ENCODE peak calls at places on chromosomes 7 and 10, in four cellular contexts. C is stimulated activated naive CD8-positive, alpha-beta T cell treated with anti-CD3 and anti-CD28 coated beads, Interleukin-15, Interleukin-2, amounts not matched to agents 100 U/mL and 50 U/mL, for 24 hours; A is posterior vena cava; F is head of caudate nucleus. M is an unnamed sample.

GRCh38 chr10:101158101-101159058 is 27.3 kb downstream of the TLX1 start:
- DNase-seq in C (no peak), A (no peak), F (no peak), M (no peak)

GRCh38 chr7:134789967-134790685 is 10.7 kb downstream of the CALD1 start:
- DNase-seq in A (no peak), C (no peak), F (no peak), M (no peak)

GRCh38 chr10:74022941-74023629 is 25.2 kb downstream of the VCL start:
- DNase-seq in A (no peak), F (no peak), C (no peak), M (no peak)

GRCh38 chr7:36777062-36777461 is 52.8 kb upstream of the AOAH start:
- DNase-seq in A (no peak), C (no peak), F (no peak), M (no peak)

GRCh38 chr10:12503311-12503710 is 154.0 kb downstream of the CAMK1D start:
- DNase-seq in F (no peak), A (peak), C (no peak), M (no peak)

GRCh38 chr7:55240418-55241142 is 124.6 kb upstream of the LANCL2 start:
- DNase-seq in C (no peak), A (no peak), F (no peak), M (no peak)

GRCh38 chr7:7869036-7869435 is 99.6 kb upstream of the GLCCI1 start:
- DNase-seq in C (no peak), F (no peak), A (no peak), M (no peak)

GRCh38 chr10:123741146-123741545 is 75.0 kb downstream of the GPR26 start:
- DNase-seq in F (no peak), A (no peak), C (no peak), M (no peak)

GRCh38 chr7:136533732-136534131 is 334.7 kb upstream of the CHRM2 start:
- DNase-seq in C (no peak), A (no peak), F (no peak), M (no peak)

GRCh38 chr7:122166708-122167107 is 22.7 kb upstream of the AASS start:
- DNase-seq in A (no peak), C (no peak), F (no peak), M (no peak)

GRCh38 chr10:102841827-102842345 is 4.7 kb upstream of the CYP17A1 start:
- DNase-seq in A (no peak), C (no peak), F (no peak), M (no peak)

GRCh38 chr7:130386876-130387275 is 6.6 kb downstream of the CPA1 start:
- DNase-seq in C (no peak), A (peak), F (no peak), M (no peak)

GRCh38 chr10:101848894-101849351 is 5.3 kb upstream of the KCNIP2 start:
- DNase-seq in F (no peak), A (no peak), C (no peak), M (no peak)

GRCh38 chr7:44980393-44981034 is 1.7 kb upstream of the MYO1G start:
- DNase-seq in C (peak), A (no peak), F (no peak), M (no peak)

GRCh38 chr10:124736491-124737136 is 7.6 kb downstream of the FAM53B start:
- DNase-seq in F (peak), A (no peak), C (no peak), M (peak)

GRCh38 chr10:43235070-43235900 is 31.6 kb downstream of the RASGEF1A start:
- DNase-seq in C (peak), A (peak), F (peak), M (no peak)

GRCh38 chr7:20030915-20031362 is 186.2 kb downstream of the MACC1 start:
- DNase-seq in A (no peak), F (no peak), C (no peak), M (no peak)

GRCh38 chr10:97079454-97079853 is 106.3 kb downstream of the SLIT1 start:
- DNase-seq in A (no peak), F (no peak), C (no peak), M (peak)

GRCh38 chr10:1517684-1518083 is 219.6 kb downstream of the ADARB2 start:
- DNase-seq in A (no peak), F (no peak), C (no peak), M (no peak)

GRCh38 chr7:77811895-77812685 is 13.5 kb downstream of the PHTF2 start:
- DNase-seq in C (no peak), F (no peak), A (no peak), M (no peak)

GRCh38 chr10:36725581-36726520 is 399.5 kb upstream of the ANKRD30A start:
- DNase-seq in C (no peak), F (peak), A (no peak), M (peak)

GRCh38 chr10:121675344-121675743 is 77.1 kb upstream of the FGFR2 start:
- DNase-seq in C (no peak), A (no peak), F (no peak), M (no peak)

GRCh38 chr10:110495731-110496552 is 1.8 kb upstream of the DUSP5 start:
- DNase-seq in A (no peak), F (peak), C (peak), M (peak)

GRCh38 chr7:15345216-15345615 is 216.6 kb downstream of the AGMO start:
- DNase-seq in F (no peak), A (no peak), C (no peak), M (no peak)

GRCh38 chr7:101362334-101363195 is at the start of gene COL26A1:
- DNase-seq in C (peak), F (no peak), A (peak), M (peak)

GRCh38 chr7:102891693-102892261 is 21.0 kb upstream of the LRRC17 start:
- DNase-seq in C (no peak), F (no peak), A (no peak), M (peak)

GRCh38 chr7:159130820-159131219 is 13.8 kb downstream of the VIPR2 start:
- DNase-seq in A (no peak), F (no peak), C (no peak), M (no peak)

GRCh38 chr7:74454948-74455804 is 1.5 kb downstream of the GTF2IRD1 start:
- DNase-seq in A (no peak), F (peak), C (no peak), M (no peak)

GRCh38 chr7:38306914-38307313 is 33.5 kb upstream of the TARP start:
- DNase-seq in A (no peak), C (no peak), F (no peak), M (no peak)

GRCh38 chr10:129259128-129259527 is 207.9 kb upstream of the MGMT start:
- DNase-seq in C (no peak), F (no peak), A (no peak), M (no peak)

GRCh38 chr10:73965890-73966768 is 31.8 kb upstream of the VCL start:
- DNase-seq in C (no peak), F (peak), A (peak), M (peak)

M was measured in occipital lobe.